ENCODE peak calls at places on chromosomes 4 and X, in eight cellular contexts. R, C, X, M, V, Y, O and E are unnamed samples.

GRCh38 chrX:46325312-46325877 is 219.8 kb downstream of the ZNF674 start:
- DNase-seq in R (no peak), C (peak; percentile 90), X (peak; percentile 60), M (no peak), V (peak; percentile 37), Y (no peak), O (peak; percentile 77), E (no peak)

GRCh38 chr4:152997771-152998487 is 61.8 kb downstream of the FHDC1 start:
- DNase-seq in R (no peak), C (peak; percentile 8), X (no peak), M (no peak), V (no peak), Y (no peak), O (no peak), E (no peak)

GRCh38 chr4:1727117-1728031 is 6.1 kb downstream of the TACC3 start:
- DNase-seq in R (no peak), C (peak; percentile 89), X (no peak), M (no peak), V (no peak), Y (no peak), O (peak; percentile 86), E (no peak)

GRCh38 chrX:152876931-152877840 is 20.7 kb upstream of the ZNF185 start:
- DNase-seq in R (no peak), C (no peak), X (no peak), M (no peak), V (no peak), Y (no peak), O (no peak), E (no peak)

GRCh38 chr4:3801521-3801920 is 35.3 kb downstream of the ADRA2C start:
- DNase-seq in R (no peak), C (no peak), X (no peak), M (no peak), V (no peak), Y (no peak), O (no peak), E (no peak)

GRCh38 chr4:112516401-112517066 is 554 bp upstream of the NEUROG2 start:
- DNase-seq in R (peak; percentile 43), C (no peak), X (peak; percentile 9), M (no peak), V (no peak), Y (peak; percentile 85), O (no peak), E (peak; percentile 42)

GRCh38 chr4:86048426-86048825 is 311.4 kb downstream of the MAPK10 start:
- DNase-seq in R (no peak), C (no peak), X (no peak), M (peak; percentile 38), V (no peak), Y (no peak), O (peak; percentile 48), E (no peak)

GRCh38 chrX:78595901-78596502 is 63.1 kb downstream of the RTL3 start:
- DNase-seq in R (no peak), C (peak; percentile 13), X (no peak), M (no peak), V (no peak), Y (peak; percentile 59), O (no peak), E (peak; percentile 13)

GRCh38 chrX:12463052-12463451 is 324.8 kb downstream of the FRMPD4 start:
- DNase-seq in R (no peak), C (no peak), X (no peak), M (no peak), V (no peak), Y (no peak), O (no peak), E (no peak)

GRCh38 chrX:139246295-139246694 is 284.2 kb upstream of the F9 start:
- DNase-seq in R (no peak), C (no peak), X (no peak), M (no peak), V (no peak), Y (no peak), O (no peak), E (no peak)

GRCh38 chrX:120664081-120664480 is 34.2 kb upstream of the C1GALT1C1 start:
- DNase-seq in R (peak; percentile 2), C (peak; percentile 19), X (no peak), M (no peak), V (no peak), Y (peak; percentile 63), O (peak; percentile 24), E (peak; percentile 49)

GRCh38 chrX:24859211-24859841 is 156.4 kb downstream of the ARX start:
- DNase-seq in R (no peak), C (no peak), X (no peak), M (no peak), V (no peak), Y (no peak), O (no peak), E (no peak)

GRCh38 chr4:22500831-22501714 is 14.8 kb downstream of the ADGRA3 start:
- DNase-seq in R (no peak), C (peak; percentile 80), X (peak; percentile 31), M (no peak), V (no peak), Y (no peak), O (peak; percentile 58), E (no peak)

GRCh38 chrX:23840674-23841073 is 57.7 kb downstream of the SAT1 start:
- DNase-seq in R (no peak), C (no peak), X (no peak), M (no peak), V (no peak), Y (no peak), O (no peak), E (no peak)

GRCh38 chr4:6298852-6299251 is 29.2 kb downstream of the WFS1 start:
- DNase-seq in R (no peak), C (no peak), X (no peak), M (no peak), V (no peak), Y (no peak), O (no peak), E (no peak)

GRCh38 chr4:141036786-141037185 is 96.5 kb downstream of the RNF150 start:
- DNase-seq in R (peak; percentile 2), C (no peak), X (no peak), M (no peak), V (no peak), Y (no peak), O (no peak), E (no peak)

GRCh38 chr4:155787113-155787710 is 28.4 kb downstream of the GUCY1B1 start:
- DNase-seq in R (peak; percentile 54), C (peak; percentile 73), X (no peak), M (no peak), V (no peak), Y (peak; percentile 96), O (peak; percentile 71), E (peak; percentile 18)

GRCh38 chr4:142285222-142285583 is 560.9 kb downstream of the INPP4B start:
- DNase-seq in R (no peak), C (no peak), X (no peak), M (no peak), V (no peak), Y (no peak), O (no peak), E (no peak)

GRCh38 chr4:8558080-8558960 is 21.9 kb upstream of the GPR78 start:
- DNase-seq in R (no peak), C (no peak), X (no peak), M (no peak), V (no peak), Y (no peak), O (no peak), E (no peak)

GRCh38 chr4:88610771-88611170 is 18.5 kb downstream of the HERC3 start:
- DNase-seq in R (no peak), C (peak; percentile 54), X (no peak), M (peak; percentile 47), V (no peak), Y (no peak), O (peak; percentile 22), E (no peak)

GRCh38 chr4:169668069-169668721 is 47.8 kb downstream of the CLCN3 start:
- DNase-seq in R (no peak), C (peak; percentile 7), X (no peak), M (no peak), V (no peak), Y (no peak), O (no peak), E (no peak)

GRCh38 chr4:10192331-10192730 is 75.7 kb upstream of the WDR1 start:
- DNase-seq in R (no peak), C (no peak), X (no peak), M (no peak), V (no peak), Y (no peak), O (no peak), E (no peak)

GRCh38 chr4:168723020-168723419 is 226.2 kb downstream of the PALLD start:
- DNase-seq in R (no peak), C (no peak), X (no peak), M (peak; percentile 19), V (no peak), Y (no peak), O (peak; percentile 83), E (no peak)

GRCh38 chrX:68833855-68834331 is 5.1 kb downstream of the EFNB1 start:
- DNase-seq in R (no peak), C (no peak), X (no peak), M (no peak), V (no peak), Y (peak; percentile 61), O (no peak), E (peak; percentile 21)

GRCh38 chr4:144732584-144733130 is 86.7 kb downstream of the HHIP start:
- DNase-seq in R (no peak), C (no peak), X (no peak), M (no peak), V (no peak), Y (no peak), O (no peak), E (no peak)

GRCh38 chrX:77431227-77431626 is 16.0 kb upstream of the FGF16 start:
- DNase-seq in R (no peak), C (no peak), X (no peak), M (peak; percentile 58), V (no peak), Y (peak; percentile 51), O (peak; percentile 42), E (peak; percentile 8)

GRCh38 chr4:4269326-4269725 is 20.6 kb downstream of the LYAR start:
- DNase-seq in R (no peak), C (no peak), X (no peak), M (no peak), V (no peak), Y (no peak), O (no peak), E (no peak)